ENCODE peak calls at places on chromosome 19, in ten cellular contexts. E, W, P, Z, N, X, L, Q, H and D are unnamed samples.
A peak's percentile ranks its signal among the peaks of the same experiment; 100 is the strongest.

GRCh38 chr19:27765912-27766725 is 1446.8 kb downstream of the UQCRFS1 start:
- DNase-seq in E (no peak), W (no peak), P (no peak), Z (no peak), N (no peak), X (no peak), L (peak; percentile 4), Q (no peak), H (no peak), D (no peak)

GRCh38 chr19:35041548-35042055 is at the start of gene HPN:
- DNase-seq in E (no peak), W (no peak), P (no peak), Z (peak; percentile 79), N (no peak), X (peak; percentile 59), L (peak; percentile 97), Q (peak; percentile 86), H (peak; percentile 92), D (no peak)

GRCh38 chr19:33727331-33728028 is 69.2 kb upstream of the KCTD15 start:
- DNase-seq in E (no peak), W (no peak), P (no peak), Z (no peak), N (no peak), X (no peak), L (no peak), Q (peak; percentile 50), H (peak; percentile 59), D (no peak)

GRCh38 chr19:2283835-2284507 is 2.0 kb upstream of the PEAK3 start:
- DNase-seq in E (no peak), W (no peak), P (no peak), Z (no peak), N (no peak), X (no peak), L (no peak), Q (no peak), H (no peak), D (no peak)

GRCh38 chr19:13255041-13255718 is 105.0 kb downstream of the IER2 start:
- DNase-seq in E (no peak), W (no peak), P (no peak), Z (no peak), N (no peak), X (no peak), L (no peak), Q (peak; percentile 41), H (no peak), D (no peak)

GRCh38 chr19:52028780-52029123 is 573 bp upstream of the ZNF614 start:
- DNase-seq in E (no peak), W (no peak), P (no peak), Z (no peak), N (no peak), X (no peak), L (no peak), Q (no peak), H (no peak), D (no peak)

GRCh38 chr19:12778020-12778904 is 2.9 kb upstream of the HOOK2 start:
- DNase-seq in E (peak; percentile 86), W (peak; percentile 86), P (peak; percentile 72), Z (peak; percentile 81), N (peak; percentile 79), X (peak; percentile 81), L (peak; percentile 84), Q (peak; percentile 89), H (peak; percentile 94), D (peak; percentile 63)

GRCh38 chr19:53982611-53983010 is 8.8 kb upstream of the CACNG6 start:
- DNase-seq in E (peak; percentile 53), W (peak; percentile 64), P (peak; percentile 27), Z (peak; percentile 55), N (no peak), X (no peak), L (peak; percentile 71), Q (peak; percentile 90), H (no peak), D (no peak)

GRCh38 chr19:38660724-38661123 is 13.3 kb downstream of the ACTN4 start:
- DNase-seq in E (no peak), W (no peak), P (no peak), Z (no peak), N (no peak), X (no peak), L (no peak), Q (no peak), H (no peak), D (no peak)

GRCh38 chr19:38655148-38655824 is 7.8 kb downstream of the ACTN4 start:
- DNase-seq in E (no peak), W (no peak), P (no peak), Z (no peak), N (peak; percentile 74), X (no peak), L (peak; percentile 76), Q (no peak), H (no peak), D (no peak)

GRCh38 chr19:38658462-38659306 is 11.2 kb downstream of the ACTN4 start:
- DNase-seq in E (peak; percentile 74), W (no peak), P (no peak), Z (no peak), N (peak; percentile 99), X (no peak), L (no peak), Q (no peak), H (no peak), D (no peak)

GRCh38 chr19:38656171-38656981 is 8.9 kb downstream of the ACTN4 start:
- DNase-seq in E (no peak), W (no peak), P (no peak), Z (no peak), N (peak; percentile 92), X (no peak), L (no peak), Q (no peak), H (no peak), D (no peak)

DNA sequence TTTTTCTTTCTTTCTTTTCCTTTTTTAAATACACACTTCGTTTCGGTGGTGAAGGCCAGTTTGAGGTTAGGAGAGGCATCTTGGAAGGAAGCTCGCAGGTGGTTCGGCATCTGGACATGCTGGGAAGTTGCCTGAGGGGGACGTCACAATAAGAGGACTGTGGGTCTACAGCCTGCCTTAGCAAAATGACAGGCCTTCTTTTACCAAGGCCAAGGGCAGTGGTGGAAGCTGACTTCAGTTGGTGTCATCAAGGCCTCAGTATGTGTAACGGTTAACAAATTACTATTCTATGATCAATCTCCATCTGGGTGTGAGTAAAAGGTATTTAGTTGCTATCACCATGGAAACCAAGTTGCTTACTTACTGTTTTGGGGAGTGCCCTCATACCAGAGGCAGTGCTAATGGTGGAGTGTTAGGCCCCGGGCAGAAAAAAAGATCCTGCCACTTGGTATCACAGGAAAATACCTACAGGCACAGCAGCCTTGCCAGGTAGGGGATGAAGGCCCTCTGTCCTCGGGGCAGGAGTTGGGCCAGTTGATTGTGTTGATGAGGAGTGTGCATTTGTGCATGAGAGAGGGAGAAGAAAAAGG is 10.3 kb downstream of the ACTN4 start:
- DNase-seq in E (no peak), W (no peak), P (no peak), Z (no peak), N (peak; percentile 99), X (no peak), L (no peak), Q (no peak), H (no peak), D (no peak)
- H3K4me3 ChIP-seq in E (no peak overlapping the region), W (no peak overlapping the region), P (no peak overlapping the region), Z (no peak overlapping the region), N (peak overlapping the region; percentile 7), X (no peak overlapping the region), L (peak overlapping the region; percentile 48), Q (no peak overlapping the region), H (no peak overlapping the region), D (no peak overlapping the region)

GRCh38 chr19:5037936-5038335 is 69.0 kb downstream of the KDM4B start:
- DNase-seq in E (no peak), W (no peak), P (no peak), Z (no peak), N (no peak), X (no peak), L (no peak), Q (peak; percentile 76), H (peak; percentile 65), D (no peak)

GRCh38 chr19:5032101-5032967 is 63.4 kb downstream of the KDM4B start:
- DNase-seq in E (peak; percentile 38), W (peak; percentile 50), P (no peak), Z (no peak), N (no peak), X (no peak), L (no peak), Q (peak; percentile 70), H (no peak), D (no peak)

GRCh38 chr19:5036733-5037681 is 68.1 kb downstream of the KDM4B start:
- DNase-seq in E (peak; percentile 57), W (no peak), P (peak; percentile 52), Z (no peak), N (peak; percentile 59), X (peak; percentile 75), L (no peak), Q (peak; percentile 57), H (peak; percentile 80), D (peak; percentile 76)

GRCh38 chr19:5035817-5036732 is 67.2 kb downstream of the KDM4B start:
- DNase-seq in E (no peak), W (no peak), P (no peak), Z (no peak), N (no peak), X (no peak), L (no peak), Q (peak; percentile 72), H (no peak), D (peak; percentile 83)

DNA sequence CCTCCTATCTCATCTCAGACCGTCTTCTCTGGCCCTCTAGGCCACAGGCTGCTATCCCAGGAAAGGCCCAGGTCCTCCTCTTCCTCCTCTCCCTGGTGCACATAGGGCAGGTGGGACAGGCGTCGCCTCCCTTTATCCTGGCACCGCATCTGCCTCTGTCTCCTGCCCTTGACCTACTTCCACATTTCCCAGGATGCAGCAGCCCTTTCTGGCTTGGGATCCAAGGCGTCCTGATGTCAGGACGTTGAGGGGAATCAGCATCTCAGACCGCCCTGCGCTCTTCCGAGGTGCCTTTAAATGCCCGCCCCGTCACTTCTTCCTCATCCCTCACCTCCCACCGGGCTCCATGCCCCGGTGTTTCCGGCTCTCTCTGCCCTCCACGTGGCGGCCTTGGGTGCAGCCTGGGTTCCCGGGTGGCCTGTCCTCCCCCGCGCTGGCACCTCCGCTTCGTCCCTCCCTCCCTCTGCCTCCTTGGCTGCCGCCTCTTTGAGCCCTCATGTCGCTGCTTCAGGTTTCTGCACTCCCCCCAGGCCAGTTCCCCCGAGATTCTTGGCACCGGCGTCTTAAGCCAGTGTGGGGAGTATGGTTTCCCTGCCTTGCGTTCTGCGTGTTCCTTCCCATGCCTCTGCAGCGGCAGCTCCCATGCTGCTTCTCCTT is 66.3 kb downstream of the KDM4B start:
- DNase-seq in E (no peak), W (no peak), P (no peak), Z (no peak), N (no peak), X (no peak), L (no peak), Q (peak; percentile 69), H (no peak), D (no peak)
- H3K27ac ChIP-seq in E (no peak overlapping the region), W (no peak overlapping the region), P (no peak overlapping the region), Z (no peak overlapping the region), N (no peak overlapping the region), X (no peak overlapping the region), L (no peak overlapping the region), Q (no peak overlapping the region), H (no peak overlapping the region), D (peak overlapping the region; percentile 82)

GRCh38 chr19:8821748-8822241 is 10.3 kb downstream of the ZNF558 start:
- DNase-seq in E (no peak), W (no peak), P (peak; percentile 53), Z (no peak), N (no peak), X (no peak), L (no peak), Q (no peak), H (no peak), D (no peak)

GRCh38 chr19:8831373-8831772 is 731 bp downstream of the ZNF558 start:
- DNase-seq in E (no peak), W (no peak), P (no peak), Z (no peak), N (no peak), X (peak; percentile 61), L (no peak), Q (no peak), H (no peak), D (no peak)

GRCh38 chr19:8827277-8827676 is 4.8 kb downstream of the ZNF558 start:
- DNase-seq in E (no peak), W (no peak), P (no peak), Z (no peak), N (no peak), X (no peak), L (no peak), Q (no peak), H (no peak), D (no peak)

GRCh38 chr19:8831832-8832131 is 322 bp downstream of the ZNF558 start:
- DNase-seq in E (no peak), W (no peak), P (no peak), Z (no peak), N (no peak), X (no peak), L (no peak), Q (no peak), H (no peak), D (no peak)

GRCh38 chr19:8826371-8826770 is 5.7 kb downstream of the ZNF558 start:
- DNase-seq in E (no peak), W (no peak), P (no peak), Z (no peak), N (no peak), X (no peak), L (no peak), Q (no peak), H (no peak), D (no peak)
- TF ChIP-seq CTCF in E (no peak), W (no peak), P (no peak), Z (no peak), N (no peak), X (no peak), L (no peak), Q (no peak), H (no peak), D (no peak)

DNA sequence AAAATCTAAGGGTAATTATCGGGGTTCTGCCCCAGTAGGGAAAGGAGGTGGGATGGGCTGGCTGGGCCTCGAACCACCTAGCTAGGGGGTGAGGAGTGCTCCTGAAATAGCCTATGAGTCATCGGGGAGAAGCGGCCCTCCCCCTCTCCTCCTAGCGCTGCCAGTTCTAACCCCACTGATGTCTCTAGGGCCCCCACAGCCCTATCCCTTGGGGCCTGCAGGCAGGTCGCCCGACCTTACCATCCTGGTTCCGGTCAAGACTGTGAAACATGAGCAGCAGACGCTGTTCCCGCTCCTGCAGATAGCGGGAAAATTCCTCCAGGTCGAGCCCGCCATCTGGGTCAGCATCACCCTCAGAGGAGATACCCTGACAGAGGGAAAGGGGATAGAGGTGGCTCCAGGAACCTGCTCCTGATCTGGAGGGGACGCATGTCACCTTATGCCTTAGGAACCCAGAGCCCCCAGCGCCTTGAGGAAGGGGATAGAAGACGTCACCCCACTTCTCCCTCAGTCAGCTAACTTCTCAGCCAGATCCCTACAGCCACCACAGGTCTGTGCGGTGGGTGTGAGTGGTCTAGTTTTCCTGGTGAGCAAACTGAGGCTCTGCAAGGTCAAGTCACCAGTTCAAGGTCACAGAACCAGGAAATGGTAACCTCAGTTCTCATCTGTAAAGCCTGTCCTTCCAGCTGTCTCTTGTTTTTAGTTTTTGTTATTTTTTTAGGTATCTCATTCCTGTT is 1.5 kb downstream of the SLC25A23 start:
- DNase-seq in E (no peak), W (no peak), P (no peak), Z (no peak), N (no peak), X (no peak), L (no peak), Q (no peak), H (no peak), D (no peak)
- H3K4me3 ChIP-seq in E (peak overlapping the region; percentile 75), W (peak overlapping the region; percentile 69), P (no peak overlapping the region), Z (no peak overlapping the region), N (no peak overlapping the region), X (no peak overlapping the region), L (peak overlapping the region; percentile 87), Q (no peak overlapping the region), H (no peak overlapping the region), D (peak overlapping the region; percentile 90)